ENCODE peak calls at places on chromosome 14, in seven cellular contexts. One of them, this sample, is unnamed.

GRCh38 chr14:24390696-24391468 is 7.9 kb upstream of the NYNRIN start:
- DNase-seq in PC-9: no peak
- DNase-seq in SK-N-SH: no peak
- DNase-seq in Karpas-422: no peak
- DNase-seq in OCI-LY7: peak; percentile 24
- DNase-seq in CD8-positive, alpha-beta T cell: no peak
- DNase-seq in H1: no peak
- DNase-seq in this sample: no peak

GRCh38 chr14:24965934-24966593 is 83.9 kb downstream of the STXBP6 start:
- DNase-seq in PC-9: peak; percentile 67
- DNase-seq in SK-N-SH: no peak
- DNase-seq in Karpas-422: no peak
- DNase-seq in OCI-LY7: no peak
- DNase-seq in CD8-positive, alpha-beta T cell: no peak
- DNase-seq in H1: no peak
- DNase-seq in this sample: no peak

GRCh38 chr14:61891251-61891650 is 129.0 kb downstream of the SNAPC1 start:
- DNase-seq in PC-9: peak; percentile 38
- DNase-seq in SK-N-SH: no peak
- DNase-seq in Karpas-422: peak; percentile 75
- DNase-seq in OCI-LY7: no peak
- DNase-seq in CD8-positive, alpha-beta T cell: no peak
- DNase-seq in H1: no peak
- DNase-seq in this sample: no peak

GRCh38 chr14:60094306-60094897 is 2.7 kb downstream of the PCNX4 start:
- DNase-seq in PC-9: no peak
- DNase-seq in SK-N-SH: no peak
- DNase-seq in Karpas-422: no peak
- DNase-seq in OCI-LY7: peak; percentile 31
- DNase-seq in CD8-positive, alpha-beta T cell: no peak
- DNase-seq in H1: peak; percentile 19
- DNase-seq in this sample: no peak

GRCh38 chr14:75820761-75821160 is 159.7 kb downstream of the TTLL5 start:
- DNase-seq in PC-9: no peak
- DNase-seq in SK-N-SH: no peak
- DNase-seq in Karpas-422: no peak
- DNase-seq in OCI-LY7: no peak
- DNase-seq in CD8-positive, alpha-beta T cell: no peak
- DNase-seq in H1: no peak
- DNase-seq in this sample: no peak

GRCh38 chr14:89013098-89013504 is 188.7 kb downstream of the TTC8 start:
- DNase-seq in PC-9: no peak
- DNase-seq in SK-N-SH: no peak
- DNase-seq in Karpas-422: peak; percentile 80
- DNase-seq in OCI-LY7: peak; percentile 18
- DNase-seq in CD8-positive, alpha-beta T cell: no peak
- DNase-seq in H1: no peak
- DNase-seq in this sample: no peak

GRCh38 chr14:61607570-61608244 is 87.6 kb upstream of the HIF1A start:
- DNase-seq in PC-9: no peak
- DNase-seq in SK-N-SH: peak; percentile 66
- DNase-seq in Karpas-422: peak; percentile 66
- DNase-seq in OCI-LY7: peak; percentile 86
- DNase-seq in CD8-positive, alpha-beta T cell: peak; percentile 30
- DNase-seq in H1: no peak
- DNase-seq in this sample: no peak

GRCh38 chr14:67999290-67999689 is 179.7 kb downstream of the RAD51B start:
- DNase-seq in PC-9: no peak
- DNase-seq in SK-N-SH: no peak
- DNase-seq in Karpas-422: no peak
- DNase-seq in OCI-LY7: no peak
- DNase-seq in CD8-positive, alpha-beta T cell: no peak
- DNase-seq in H1: no peak
- DNase-seq in this sample: no peak

GRCh38 chr14:57533214-57533613 is 39.6 kb upstream of the CCDC198 start:
- DNase-seq in PC-9: no peak
- DNase-seq in SK-N-SH: no peak
- DNase-seq in Karpas-422: peak; percentile 81
- DNase-seq in OCI-LY7: peak; percentile 36
- DNase-seq in CD8-positive, alpha-beta T cell: no peak
- DNase-seq in H1: no peak
- DNase-seq in this sample: no peak

GRCh38 chr14:67413806-67414769 is 2.1 kb upstream of the PLEK2 start:
- DNase-seq in PC-9: peak; percentile 90
- DNase-seq in SK-N-SH: no peak
- DNase-seq in Karpas-422: no peak
- DNase-seq in OCI-LY7: no peak
- DNase-seq in CD8-positive, alpha-beta T cell: no peak
- DNase-seq in H1: peak; percentile 47
- DNase-seq in this sample: no peak

GRCh38 chr14:35740215-35740614 is 68.9 kb downstream of the RALGAPA1 start:
- DNase-seq in PC-9: no peak
- DNase-seq in SK-N-SH: no peak
- DNase-seq in Karpas-422: no peak
- DNase-seq in OCI-LY7: no peak
- DNase-seq in CD8-positive, alpha-beta T cell: no peak
- DNase-seq in H1: no peak
- DNase-seq in this sample: no peak

GRCh38 chr14:77031680-77032482 is 3.4 kb upstream of the IRF2BPL start:
- DNase-seq in PC-9: peak; percentile 75
- DNase-seq in SK-N-SH: no peak
- DNase-seq in Karpas-422: no peak
- DNase-seq in OCI-LY7: no peak
- DNase-seq in CD8-positive, alpha-beta T cell: no peak
- DNase-seq in H1: no peak
- DNase-seq in this sample: no peak

GRCh38 chr14:100128688-100129087 is 30.8 kb downstream of the DEGS2 start:
- DNase-seq in PC-9: no peak
- DNase-seq in SK-N-SH: no peak
- DNase-seq in Karpas-422: no peak
- DNase-seq in OCI-LY7: no peak
- DNase-seq in CD8-positive, alpha-beta T cell: no peak
- DNase-seq in H1: no peak
- DNase-seq in this sample: no peak

GRCh38 chr14:80523518-80524117 is 312.3 kb upstream of the DIO2 start:
- DNase-seq in PC-9: no peak
- DNase-seq in SK-N-SH: no peak
- DNase-seq in Karpas-422: no peak
- DNase-seq in OCI-LY7: no peak
- DNase-seq in CD8-positive, alpha-beta T cell: no peak
- DNase-seq in H1: no peak
- DNase-seq in this sample: no peak

GRCh38 chr14:20657216-20658211 is 16.0 kb upstream of the OR6S1 start:
- DNase-seq in PC-9: peak; percentile 58
- DNase-seq in SK-N-SH: no peak
- DNase-seq in Karpas-422: no peak
- DNase-seq in OCI-LY7: no peak
- DNase-seq in CD8-positive, alpha-beta T cell: no peak
- DNase-seq in H1: peak; percentile 92
- DNase-seq in this sample: no peak

GRCh38 chr14:72023128-72024042 is 91.2 kb downstream of the RGS6 start:
- DNase-seq in PC-9: peak; percentile 73
- DNase-seq in SK-N-SH: no peak
- DNase-seq in Karpas-422: no peak
- DNase-seq in OCI-LY7: no peak
- DNase-seq in CD8-positive, alpha-beta T cell: no peak
- DNase-seq in H1: no peak
- DNase-seq in this sample: no peak

GRCh38 chr14:30273564-30273880 is 285.4 kb upstream of the G2E3 start:
- DNase-seq in PC-9: no peak
- DNase-seq in SK-N-SH: no peak
- DNase-seq in Karpas-422: no peak
- DNase-seq in OCI-LY7: no peak
- DNase-seq in CD8-positive, alpha-beta T cell: no peak
- DNase-seq in H1: no peak
- DNase-seq in this sample: no peak

GRCh38 chr14:104542871-104543830 is 36.4 kb upstream of the C14orf180 start:
- DNase-seq in PC-9: no peak
- DNase-seq in SK-N-SH: no peak
- DNase-seq in Karpas-422: peak; percentile 94
- DNase-seq in OCI-LY7: no peak
- DNase-seq in CD8-positive, alpha-beta T cell: no peak
- DNase-seq in H1: no peak
- DNase-seq in this sample: no peak

GRCh38 chr14:31568671-31569070 is 7.5 kb downstream of the NUBPL start:
- DNase-seq in PC-9: no peak
- DNase-seq in SK-N-SH: no peak
- DNase-seq in Karpas-422: no peak
- DNase-seq in OCI-LY7: no peak
- DNase-seq in CD8-positive, alpha-beta T cell: no peak
- DNase-seq in H1: no peak
- DNase-seq in this sample: no peak

GRCh38 chr14:106185837-106186233 is 659.5 kb downstream of the TMEM121 start:
- DNase-seq in PC-9: no peak
- DNase-seq in SK-N-SH: no peak
- DNase-seq in Karpas-422: peak; percentile 41
- DNase-seq in OCI-LY7: peak; percentile 87
- DNase-seq in CD8-positive, alpha-beta T cell: peak; percentile 70
- DNase-seq in H1: no peak
- DNase-seq in this sample: no peak

GRCh38 chr14:36078080-36078479 is 98.4 kb downstream of the PTCSC3 start:
- DNase-seq in PC-9: no peak
- DNase-seq in SK-N-SH: no peak
- DNase-seq in Karpas-422: no peak
- DNase-seq in OCI-LY7: no peak
- DNase-seq in CD8-positive, alpha-beta T cell: no peak
- DNase-seq in H1: no peak
- DNase-seq in this sample: no peak

GRCh38 chr14:60650382-60650961 is 1.2 kb upstream of the SIX1 start:
- DNase-seq in PC-9: no peak
- DNase-seq in SK-N-SH: no peak
- DNase-seq in Karpas-422: no peak
- DNase-seq in OCI-LY7: no peak
- DNase-seq in CD8-positive, alpha-beta T cell: no peak
- DNase-seq in H1: no peak
- DNase-seq in this sample: no peak

GRCh38 chr14:104746951-104747481 is 5.9 kb upstream of the SIVA1 start:
- DNase-seq in PC-9: no peak
- DNase-seq in SK-N-SH: no peak
- DNase-seq in Karpas-422: no peak
- DNase-seq in OCI-LY7: no peak
- DNase-seq in CD8-positive, alpha-beta T cell: no peak
- DNase-seq in H1: no peak
- DNase-seq in this sample: no peak

GRCh38 chr14:87955501-87955900 is 37.5 kb downstream of the GALC start:
- DNase-seq in PC-9: no peak
- DNase-seq in SK-N-SH: no peak
- DNase-seq in Karpas-422: no peak
- DNase-seq in OCI-LY7: no peak
- DNase-seq in CD8-positive, alpha-beta T cell: no peak
- DNase-seq in H1: no peak
- DNase-seq in this sample: no peak
- H3K4me1 ChIP-seq in PC-9: no peaks in the 10 kb centered on the region
- H3K4me1 ChIP-seq in SK-N-SH: no peaks in the 10 kb centered on the region
- H3K4me1 ChIP-seq in Karpas-422: peaks cover 24% of the 10 kb centered on the region
- H3K4me1 ChIP-seq in OCI-LY7: peaks cover 9% of the 10 kb centered on the region
- H3K4me1 ChIP-seq in CD8-positive, alpha-beta T cell: peaks cover 25% of the 10 kb centered on the region
- H3K4me1 ChIP-seq in H1: no peaks in the 10 kb centered on the region
- H3K4me1 ChIP-seq in this sample: no peaks in the 10 kb centered on the region

DNA sequence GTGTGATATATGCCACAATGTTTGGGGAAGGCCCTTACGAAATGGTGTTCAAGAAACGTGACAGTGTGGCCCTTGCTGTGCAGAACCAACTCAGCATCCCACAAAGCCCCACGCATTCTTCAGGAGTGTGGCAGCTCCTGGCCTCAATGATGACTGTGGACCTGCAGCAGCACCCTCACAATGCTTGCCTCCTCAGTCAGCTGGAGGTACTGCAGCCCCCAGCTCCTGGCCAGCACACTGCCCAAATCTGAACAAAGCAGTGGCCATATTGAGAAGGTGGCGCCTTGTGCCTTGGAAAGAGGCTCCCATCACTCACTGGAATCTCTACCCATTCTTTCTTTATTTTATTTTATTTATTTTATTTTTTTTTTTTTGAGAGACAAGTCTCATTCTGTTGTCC is 10.4 kb downstream of the POLE2 start:
- DNase-seq in PC-9: no peak
- DNase-seq in SK-N-SH: peak; percentile 32
- DNase-seq in Karpas-422: no peak
- DNase-seq in OCI-LY7: no peak
- DNase-seq in CD8-positive, alpha-beta T cell: no peak
- DNase-seq in H1: no peak
- DNase-seq in this sample: no peak
- H3K36me3 ChIP-seq in PC-9: no peaks in the 10 kb centered on the region
- H3K36me3 ChIP-seq in SK-N-SH: no peaks in the 10 kb centered on the region
- H3K36me3 ChIP-seq in Karpas-422: peaks cover 74% of the 10 kb centered on the region
- H3K36me3 ChIP-seq in OCI-LY7: peaks cover 88% of the 10 kb centered on the region
- H3K36me3 ChIP-seq in CD8-positive, alpha-beta T cell: no peaks in the 10 kb centered on the region
- H3K36me3 ChIP-seq in H1: peaks cover 39% of the 10 kb centered on the region
- H3K36me3 ChIP-seq in this sample: no peaks in the 10 kb centered on the region

GRCh38 chr14:69133206-69134125 is 19.5 kb downstream of the DCAF5 start:
- DNase-seq in PC-9: peak; percentile 64
- DNase-seq in SK-N-SH: peak; percentile 28
- DNase-seq in Karpas-422: no peak
- DNase-seq in OCI-LY7: no peak
- DNase-seq in CD8-positive, alpha-beta T cell: no peak
- DNase-seq in H1: no peak
- DNase-seq in this sample: no peak

GRCh38 chr14:69135133-69135532 is 17.8 kb downstream of the DCAF5 start:
- DNase-seq in PC-9: no peak
- DNase-seq in SK-N-SH: no peak
- DNase-seq in Karpas-422: no peak
- DNase-seq in OCI-LY7: no peak
- DNase-seq in CD8-positive, alpha-beta T cell: no peak
- DNase-seq in H1: no peak
- DNase-seq in this sample: no peak

GRCh38 chr14:69129264-69129880 is 23.5 kb downstream of the DCAF5 start:
- DNase-seq in PC-9: peak; percentile 60
- DNase-seq in SK-N-SH: peak; percentile 55
- DNase-seq in Karpas-422: peak; percentile 95
- DNase-seq in OCI-LY7: peak; percentile 79
- DNase-seq in CD8-positive, alpha-beta T cell: peak; percentile 77
- DNase-seq in H1: no peak
- DNase-seq in this sample: no peak

GRCh38 chr14:69131176-69131575 is 21.7 kb downstream of the DCAF5 start:
- DNase-seq in PC-9: no peak
- DNase-seq in SK-N-SH: no peak
- DNase-seq in Karpas-422: no peak
- DNase-seq in OCI-LY7: no peak
- DNase-seq in CD8-positive, alpha-beta T cell: no peak
- DNase-seq in H1: no peak
- DNase-seq in this sample: no peak

GRCh38 chr14:69132513-69133181 is 20.3 kb downstream of the DCAF5 start:
- DNase-seq in PC-9: no peak
- DNase-seq in SK-N-SH: no peak
- DNase-seq in Karpas-422: no peak
- DNase-seq in OCI-LY7: no peak
- DNase-seq in CD8-positive, alpha-beta T cell: no peak
- DNase-seq in H1: no peak
- DNase-seq in this sample: no peak
- H3K4me1 ChIP-seq in PC-9: peaks cover 31% of the 10 kb centered on the region
- H3K4me1 ChIP-seq in SK-N-SH: peaks cover 24% of the 10 kb centered on the region
- H3K4me1 ChIP-seq in Karpas-422: peaks cover 29% of the 10 kb centered on the region
- H3K4me1 ChIP-seq in OCI-LY7: no peaks in the 10 kb centered on the region
- H3K4me1 ChIP-seq in CD8-positive, alpha-beta T cell: peaks cover 26% of the 10 kb centered on the region
- H3K4me1 ChIP-seq in H1: peaks cover 1% of the 10 kb centered on the region
- H3K4me1 ChIP-seq in this sample: peaks cover 59% of the 10 kb centered on the region

DNA sequence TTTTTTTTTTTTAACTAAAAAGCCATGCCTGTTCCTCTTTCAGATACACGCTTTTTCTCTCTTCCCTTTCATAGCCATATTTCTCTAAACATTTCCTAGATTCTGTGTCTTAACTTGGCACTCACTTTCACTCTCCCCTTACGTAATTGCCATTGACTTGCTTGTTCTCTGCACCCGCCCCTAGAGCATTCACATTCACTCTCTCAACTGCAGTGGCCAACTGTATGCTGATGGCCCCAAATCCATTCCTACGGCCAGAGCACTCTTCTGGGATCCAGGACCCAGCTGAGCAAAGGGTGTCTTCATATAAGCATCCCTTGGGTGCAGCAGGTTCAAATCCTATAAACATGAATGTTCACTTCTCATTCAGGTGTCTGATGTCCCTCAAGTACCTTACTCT is 59.5 kb downstream of the CKB start:
- DNase-seq in PC-9: no peak
- DNase-seq in SK-N-SH: no peak
- DNase-seq in Karpas-422: no peak
- DNase-seq in OCI-LY7: no peak
- DNase-seq in CD8-positive, alpha-beta T cell: no peak
- DNase-seq in H1: no peak
- DNase-seq in this sample: no peak
- H3K36me3 ChIP-seq in PC-9: peaks cover 68% of the 10 kb centered on the region
- H3K36me3 ChIP-seq in SK-N-SH: peaks cover 44% of the 10 kb centered on the region
- H3K36me3 ChIP-seq in Karpas-422: peaks cover 40% of the 10 kb centered on the region
- H3K36me3 ChIP-seq in OCI-LY7: peaks cover 67% of the 10 kb centered on the region
- H3K36me3 ChIP-seq in CD8-positive, alpha-beta T cell: peaks cover 29% of the 10 kb centered on the region
- H3K36me3 ChIP-seq in H1: peaks cover 35% of the 10 kb centered on the region
- H3K36me3 ChIP-seq in this sample: peaks cover 39% of the 10 kb centered on the region